ENCODE peak calls at places on chromosomes 1 and 21, in six cellular contexts. L is choroid plexus epithelial cell, H is neural progenitor cell, K is fibroblast of lung, X is cardiac muscle cell, Y is SK-N-SH. F is an unnamed sample.

GRCh38 chr1:199357591-199357990 is 669.9 kb upstream of the NR5A2 start:
- DNase-seq in H (no peak), L (no peak), Y (no peak), X (no peak), K (no peak), F (no peak)

GRCh38 chr1:237043846-237044636 is 2.1 kb downstream of the RYR2 start:
- DNase-seq in H (peak), Y (peak), X (peak), L (no peak), K (no peak), F (no peak)

GRCh38 chr1:40316595-40317393 is at the start of gene COL9A2:
- DNase-seq in H (peak), L (no peak), K (no peak), X (peak), Y (peak), F (no peak)

GRCh38 chr1:208851376-208851775 is 607.2 kb upstream of the PLXNA2 start:
- DNase-seq in Y (no peak), K (no peak), L (no peak), H (no peak), X (no peak), F (no peak)

GRCh38 chr1:203528098-203528497 is 34.1 kb downstream of the OPTC start:
- DNase-seq in X (no peak), H (peak), L (no peak), Y (no peak), K (no peak), F (no peak)

GRCh38 chr1:37948160-37948559 is 1.3 kb upstream of the INPP5B start:
- DNase-seq in L (no peak), K (no peak), X (no peak), H (no peak), Y (no peak), F (no peak)

GRCh38 chr1:204130989-204131892 is 20.6 kb downstream of the ETNK2 start:
- DNase-seq in X (no peak), K (peak), L (peak), Y (peak), H (no peak), F (peak)

GRCh38 chr1:64476251-64476952 is 6.5 kb downstream of the CACHD1 start:
- DNase-seq in K (peak), H (no peak), X (peak), L (peak), Y (no peak), F (peak)

GRCh38 chr1:235919797-235920475 is 53.2 kb upstream of the LYST start:
- DNase-seq in K (peak), Y (no peak), H (peak), X (no peak), L (peak), F (peak)

GRCh38 chr21:28235169-28235892 is 757.3 kb downstream of the LTN1 start:
- DNase-seq in X (no peak), H (no peak), K (no peak), L (peak), Y (no peak), F (peak)

GRCh38 chr1:91511386-91511785 is 10.7 kb downstream of the CDC7 start:
- DNase-seq in Y (no peak), H (peak), L (peak), K (peak), X (peak), F (peak)

GRCh38 chr1:3075666-3076387 is 6.8 kb downstream of the PRDM16 start:
- DNase-seq in H (no peak), X (no peak), Y (no peak), L (no peak), K (no peak), F (no peak)

GRCh38 chr1:207847116-207847515 is 63.8 kb downstream of the CD34 start:
- DNase-seq in Y (no peak), H (no peak), X (no peak), L (peak), K (no peak), F (peak)

GRCh38 chr1:178037510-178038253 is 56.2 kb upstream of the RASAL2 start:
- DNase-seq in L (peak), H (peak), K (peak), X (peak), Y (peak), F (peak)

GRCh38 chr1:221045842-221046831 is 166.9 kb downstream of the HLX start:
- DNase-seq in Y (no peak), L (peak), X (no peak), K (peak), H (no peak), F (peak)

GRCh38 chr1:24293392-24294227 is 25.5 kb upstream of the GRHL3 start:
- DNase-seq in H (no peak), Y (no peak), L (no peak), X (no peak), K (no peak), F (no peak)

GRCh38 chr21:44897326-44898010 is 23.2 kb downstream of the ITGB2 start:
- DNase-seq in H (peak), L (no peak), X (no peak), K (no peak), Y (no peak), F (no peak)

GRCh38 chr1:67888707-67889106 is 55.4 kb upstream of the GNG12 start:
- DNase-seq in K (no peak), X (peak), Y (no peak), H (peak), L (peak), F (peak)

GRCh38 chr1:1109743-1110142 is 6.1 kb downstream of the C1orf159 start:
- DNase-seq in K (no peak), Y (no peak), H (no peak), X (no peak), L (no peak), F (no peak)

GRCh38 chr1:96508226-96508625 is 213.4 kb upstream of the PTBP2 start:
- DNase-seq in X (no peak), K (no peak), Y (no peak), H (no peak), L (no peak), F (no peak)

GRCh38 chr1:83779565-83779964 is 219.4 kb downstream of the TTLL7 start:
- DNase-seq in Y (no peak), K (no peak), L (no peak), X (no peak), H (no peak), F (no peak)

GRCh38 chr1:50181027-50181663 is 72.4 kb downstream of the ELAVL4 start:
- DNase-seq in L (peak), H (no peak), X (peak), Y (no peak), K (no peak), F (no peak)

GRCh38 chr1:89332461-89332860 is 31.4 kb upstream of the GBP6 start:
- DNase-seq in K (no peak), L (no peak), H (no peak), X (no peak), Y (no peak), F (no peak)

GRCh38 chr1:178238722-178239510 is 145.0 kb downstream of the RASAL2 start:
- DNase-seq in L (peak), Y (no peak), X (no peak), H (no peak), K (peak), F (peak)

GRCh38 chr1:71357708-71358107 is 276.9 kb upstream of the ZRANB2 start:
- DNase-seq in Y (no peak), K (no peak), X (no peak), H (peak), L (peak), F (peak)

GRCh38 chr1:227785812-227786608 is 29.5 kb upstream of the PRSS38 start:
- DNase-seq in K (no peak), X (no peak), H (no peak), Y (peak), L (no peak), F (no peak)

GRCh38 chr1:224828691-224829090 is 100.8 kb upstream of the DNAH14 start:
- DNase-seq in H (no peak), X (no peak), Y (no peak), K (peak), L (no peak), F (no peak)

GRCh38 chr1:37393173-37393572 is 81.2 kb upstream of the ZC3H12A start:
- DNase-seq in L (no peak), Y (no peak), H (no peak), K (no peak), X (no peak), F (no peak)

GRCh38 chr21:14866859-14867560 is 197.8 kb downstream of the NRIP1 start:
- DNase-seq in K (no peak), X (no peak), Y (no peak), H (no peak), L (no peak), F (no peak)

GRCh38 chr1:83929184-83929583 is 69.7 kb downstream of the TTLL7 start:
- DNase-seq in K (peak), X (no peak), Y (no peak), L (peak), H (no peak), F (peak)

GRCh38 chr1:15858069-15858670 is 10.7 kb downstream of the SPEN start:
- DNase-seq in X (no peak), K (no peak), L (no peak), H (no peak), Y (no peak), F (no peak)

GRCh38 chr1:65264197-65264929 is 45.0 kb upstream of the DNAJC6 start:
- DNase-seq in L (peak), H (peak), X (peak), Y (peak), K (peak), F (peak)

GRCh38 chr1:200838676-200839445 is 33.9 kb upstream of the GPR25 start:
- DNase-seq in L (peak), H (no peak), Y (no peak), K (peak), X (no peak), F (peak)
- TF ChIP-seq CTCF in L (no peak), H (no peak), Y (no peak), K (no peak), X (no peak), F (no peak)

GRCh38 chr1:30754684-30755171 is 2.8 kb downstream of the LAPTM5 start:
- DNase-seq in K (no peak), Y (no peak), L (no peak), H (no peak), X (no peak), F (no peak)
- H3K4me3 ChIP-seq in K (no peak), Y (no peak), L (no peak), H (no peak), X (no peak), F (no peak)

GRCh38 chr1:181413836-181414235 is 69.5 kb upstream of the CACNA1E start:
- DNase-seq in K (no peak), L (no peak), X (no peak), Y (no peak), H (no peak), F (no peak)
- TF ChIP-seq CTCF in K (no peak), L (no peak), X (no peak), Y (no peak), H (no peak), F (no peak)

DNA sequence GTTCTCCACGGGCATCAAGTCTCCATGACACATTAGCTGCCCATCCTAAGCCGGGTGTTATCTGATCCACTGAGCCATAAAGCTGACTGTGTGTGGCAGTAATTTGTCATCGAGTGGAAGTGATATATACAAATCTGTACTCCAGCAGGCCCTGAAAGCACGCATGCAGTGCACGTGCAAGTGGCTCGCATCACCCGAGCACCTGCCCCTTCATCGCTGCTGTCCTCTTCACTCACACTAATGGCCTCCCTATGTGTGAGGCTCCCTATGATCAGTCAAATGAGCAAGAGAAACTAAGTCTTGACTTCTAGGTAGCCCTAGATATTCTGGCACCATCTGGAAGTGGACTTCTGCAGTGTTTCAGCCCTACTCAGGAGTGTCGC is 248.6 kb downstream of the MATN1 start:
- DNase-seq in X (no peak), Y (no peak), K (no peak), H (no peak), L (no peak), F (no peak)
- H3K4me3 ChIP-seq in X (no peak), Y (no peak), K (no peak), H (no peak), L (no peak), F (no peak)

GRCh38 chr1:44029911-44030605 is 1.2 kb downstream of the SLC6A9 start:
- DNase-seq in L (peak), Y (peak), K (peak), H (peak), X (peak), F (peak)

GRCh38 chr1:44029260-44029910 is 1.9 kb downstream of the SLC6A9 start:
- DNase-seq in L (no peak), X (peak), K (no peak), Y (peak), H (no peak), F (no peak)

GRCh38 chr1:44031051-44031899 is at the start of gene SLC6A9:
- DNase-seq in Y (peak), K (peak), L (peak), H (peak), X (peak), F (peak)

GRCh38 chr1:44031900-44032817 is 897 bp upstream of the SLC6A9 start:
- DNase-seq in L (no peak), H (no peak), Y (peak), K (no peak), X (no peak), F (no peak)

GRCh38 chr1:44030606-44031050 is 634 bp downstream of the SLC6A9 start:
- DNase-seq in K (peak), X (peak), H (peak), Y (peak), L (peak), F (peak)
- TF ChIP-seq CTCF in K (peak), X (peak), H (peak), Y (peak), L (peak), F (no peak)

GRCh38 chr1:93081716-93082115 is 2.6 kb downstream of the MTF2 start:
- DNase-seq in H (no peak), Y (no peak), K (peak), X (no peak), L (peak), F (peak)
- H3K4me3 ChIP-seq in H (peak), Y (peak), K (peak), X (peak), L (peak), F (peak)

F was measured in fibroblast of pulmonary artery.